ENCODE peak calls at places on chromosome 13, in four cellular contexts. F is uterus, Z is IMR-90, B is fibroblast of pulmonary artery. V is an unnamed sample.

GRCh38 chr13:85589021-85589420 is 210.2 kb downstream of the SLITRK6 start:
- DNase-seq in Z (no peak), F (no peak), B (no peak), V (no peak)

GRCh38 chr13:51154029-51154555 is 43.0 kb upstream of the C13orf42 start:
- DNase-seq in F (no peak), Z (peak; percentile 30), B (peak; percentile 60), V (peak; percentile 15)

GRCh38 chr13:113877149-113877990 is 13.5 kb upstream of the GAS6 start:
- DNase-seq in F (no peak), Z (no peak), B (no peak), V (no peak)

GRCh38 chr13:86608739-86609138 is 809.5 kb upstream of the SLITRK6 start:
- DNase-seq in Z (no peak), B (no peak), F (no peak), V (no peak)

GRCh38 chr13:90696254-90696653 is 651.2 kb upstream of the MIR17HG start:
- DNase-seq in F (no peak), Z (peak; percentile 7), B (peak; percentile 80), V (peak; percentile 45)

GRCh38 chr13:80030491-80030890 is 310.4 kb downstream of the SPRY2 start:
- DNase-seq in Z (no peak), B (peak; percentile 44), F (no peak), V (peak; percentile 17)

GRCh38 chr13:99895428-99895998 is 76.1 kb downstream of the ZIC5 start:
- DNase-seq in Z (no peak), F (no peak), B (peak; percentile 1), V (no peak)

GRCh38 chr13:67283602-67284001 is 53.5 kb upstream of the PCDH9 start:
- DNase-seq in B (peak; percentile 74), F (no peak), Z (peak; percentile 13), V (no peak)

GRCh38 chr13:38321654-38322053 is 28.0 kb upstream of the UFM1 start:
- DNase-seq in B (no peak), F (no peak), Z (no peak), V (no peak)

GRCh38 chr13:68099616-68100015 is 869.5 kb upstream of the PCDH9 start:
- DNase-seq in F (no peak), Z (peak; percentile 17), B (peak; percentile 33), V (no peak)

GRCh38 chr13:77715233-77715891 is 17.9 kb downstream of the SLAIN1 start:
- DNase-seq in B (no peak), Z (no peak), F (no peak), V (no peak)

GRCh38 chr13:21528616-21529015 is 69.5 kb upstream of the ZDHHC20 start:
- DNase-seq in B (peak; percentile 57), F (no peak), Z (peak; percentile 63), V (peak; percentile 86)

GRCh38 chr13:48603375-48603774 is 50.4 kb upstream of the CYSLTR2 start:
- DNase-seq in Z (no peak), F (no peak), B (no peak), V (no peak)

GRCh38 chr13:93116809-93117208 is 109.8 kb upstream of the GPC6 start:
- DNase-seq in Z (no peak), F (no peak), B (no peak), V (no peak)

GRCh38 chr13:40187324-40187795 is 479.1 kb downstream of the FOXO1 start:
- DNase-seq in F (no peak), Z (no peak), B (no peak), V (no peak)

GRCh38 chr13:50082426-50083283 is 67.4 kb downstream of the KCNRG start:
- DNase-seq in B (peak; percentile 70), F (peak; percentile 58), Z (peak; percentile 68), V (peak; percentile 64)

GRCh38 chr13:50080856-50081105 is 65.5 kb downstream of the KCNRG start:
- DNase-seq in F (no peak), B (peak; percentile 44), Z (peak; percentile 27), V (no peak)

GRCh38 chr13:50081106-50081898 is 66.1 kb downstream of the KCNRG start:
- DNase-seq in Z (no peak), F (peak; percentile 36), B (no peak), V (no peak)

GRCh38 chr13:50080158-50080855 is 65.1 kb downstream of the KCNRG start:
- DNase-seq in B (peak; percentile 61), Z (peak; percentile 52), F (no peak), V (peak; percentile 46)

DNA sequence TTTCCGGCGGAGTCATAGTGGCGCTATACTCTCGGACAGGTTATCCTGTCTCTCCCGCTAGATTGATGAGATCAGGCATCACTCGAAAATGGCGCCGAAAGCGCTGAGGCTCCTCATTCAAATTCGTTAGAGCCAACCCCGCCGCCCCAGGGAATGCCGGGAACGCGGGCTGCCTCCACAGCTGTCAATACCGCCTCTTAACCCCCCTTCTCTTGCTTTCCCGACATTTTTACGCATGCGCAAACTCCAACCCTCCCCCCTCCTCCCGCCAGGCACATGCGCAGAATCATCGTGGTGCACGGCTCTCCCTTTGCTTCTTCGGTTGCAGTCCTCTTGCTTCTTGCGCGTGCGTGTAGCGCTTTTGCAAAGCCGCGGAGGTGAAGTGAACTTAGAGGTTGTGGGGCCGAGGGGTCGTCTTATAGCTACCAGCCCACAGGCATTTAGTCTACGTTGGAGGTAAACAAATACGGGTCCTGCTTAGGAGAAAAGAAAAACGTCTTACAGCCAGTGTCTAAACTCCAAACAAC is 66.7 kb downstream of the KCNRG start:
- DNase-seq in Z (peak; percentile 98), B (peak; percentile 99), F (peak; percentile 98), V (peak; percentile 98)
- TF ChIP-seq CTCF in Z (no peak), B (no peak), F (no peak), V (no peak)

GRCh38 chr13:43364210-43365041 is 341.0 kb downstream of the DNAJC15 start:
- DNase-seq in F (peak; percentile 32), B (peak; percentile 88), Z (peak; percentile 70), V (peak; percentile 69)
- H3K4me3 ChIP-seq in F (peak overlapping the region; percentile 9), B (peak overlapping the region; percentile 23), Z (no peak overlapping the region), V (peak overlapping the region; percentile 11)

DNA sequence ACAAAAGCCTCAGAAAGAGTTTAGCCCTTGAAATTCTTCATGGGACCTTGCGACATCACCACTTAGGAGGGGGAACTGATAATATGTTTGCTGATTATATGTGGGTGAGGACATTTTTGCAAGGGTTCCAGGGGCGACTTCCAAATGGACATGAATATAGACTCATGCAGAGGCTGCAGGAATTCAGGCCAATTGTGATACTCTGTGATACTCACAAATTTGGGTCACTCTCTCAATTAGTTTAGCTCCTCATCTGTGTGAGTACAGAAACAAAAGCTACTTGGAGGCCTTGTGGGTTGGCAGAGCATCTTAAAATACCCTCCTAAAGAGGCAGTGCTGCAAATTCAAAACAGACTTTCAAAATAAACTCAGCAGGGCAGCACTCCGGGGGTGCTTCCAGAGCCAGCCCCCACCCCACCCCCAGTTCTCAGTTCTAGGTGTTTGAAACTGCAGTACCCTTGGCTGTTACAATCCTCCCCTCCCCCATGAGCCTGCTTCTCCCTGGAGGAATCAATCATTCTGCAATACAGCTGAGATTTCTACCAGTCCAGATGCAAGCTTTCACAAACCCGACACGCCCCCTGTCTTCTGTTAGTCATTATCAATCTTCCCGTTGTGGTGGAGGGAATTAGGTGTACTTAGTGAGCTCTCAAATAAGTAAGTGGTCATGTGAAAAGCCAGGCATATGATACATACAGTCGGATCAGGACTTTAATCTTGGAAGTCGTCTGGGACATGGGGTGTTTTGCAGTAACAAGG is 96.9 kb upstream of the MBNL2 start:
- DNase-seq in Z (peak; percentile 74), B (peak; percentile 70), F (peak; percentile 54), V (peak; percentile 75)
- TF ChIP-seq CTCF in Z (no peak), B (peak; percentile 21), F (no peak), V (no peak)

DNA sequence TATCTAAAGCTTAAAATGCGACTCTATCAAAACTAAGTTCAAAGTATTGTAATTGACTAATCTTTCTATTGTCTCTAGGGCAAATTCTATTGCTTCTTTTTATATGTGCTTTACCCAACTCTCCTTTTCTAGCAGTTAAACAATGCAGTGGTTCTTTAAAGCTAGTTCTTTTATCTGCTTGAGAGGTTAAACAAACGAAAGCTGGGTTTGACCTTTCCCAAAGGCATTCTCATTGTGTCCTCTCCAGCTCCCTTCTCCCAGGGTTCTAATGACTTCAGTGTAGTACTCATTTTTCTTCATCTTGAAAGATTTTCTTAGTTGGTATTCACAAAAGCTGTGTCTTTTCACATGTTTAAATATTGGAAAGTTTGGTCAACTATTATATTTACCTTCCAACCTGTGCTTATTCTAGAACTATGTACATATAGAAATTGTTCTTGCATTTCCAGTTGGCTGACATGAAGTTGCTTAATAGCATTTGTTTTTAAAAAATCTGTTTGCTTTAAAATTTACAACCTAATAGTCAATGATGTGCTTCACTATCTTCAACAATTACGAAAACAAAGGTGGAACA is 1.5 kb downstream of the WASF3 start:
- DNase-seq in Z (no peak), B (peak; percentile 23), F (no peak), V (no peak)
- H3K4me3 ChIP-seq in Z (peak overlapping the region; percentile 83), B (peak overlapping the region; percentile 58), F (peak overlapping the region; percentile 96), V (peak overlapping the region; percentile 65)

GRCh38 chr13:110683203-110683883 is 22.6 kb downstream of the CARS2 start:
- DNase-seq in Z (peak; percentile 15), B (peak; percentile 36), F (no peak), V (peak; percentile 32)
- TF ChIP-seq CTCF in Z (peak; percentile 23), B (peak; percentile 40), F (peak; percentile 24), V (peak; percentile 60)

GRCh38 chr13:34803756-34804155 is 138.3 kb upstream of the NBEA start:
- DNase-seq in Z (no peak), F (no peak), B (no peak), V (no peak)

GRCh38 chr13:34810996-34811395 is 131.1 kb upstream of the NBEA start:
- DNase-seq in Z (no peak), B (no peak), F (no peak), V (no peak)

GRCh38 chr13:34805347-34805746 is 136.7 kb upstream of the NBEA start:
- DNase-seq in F (no peak), B (no peak), Z (no peak), V (no peak)

DNA sequence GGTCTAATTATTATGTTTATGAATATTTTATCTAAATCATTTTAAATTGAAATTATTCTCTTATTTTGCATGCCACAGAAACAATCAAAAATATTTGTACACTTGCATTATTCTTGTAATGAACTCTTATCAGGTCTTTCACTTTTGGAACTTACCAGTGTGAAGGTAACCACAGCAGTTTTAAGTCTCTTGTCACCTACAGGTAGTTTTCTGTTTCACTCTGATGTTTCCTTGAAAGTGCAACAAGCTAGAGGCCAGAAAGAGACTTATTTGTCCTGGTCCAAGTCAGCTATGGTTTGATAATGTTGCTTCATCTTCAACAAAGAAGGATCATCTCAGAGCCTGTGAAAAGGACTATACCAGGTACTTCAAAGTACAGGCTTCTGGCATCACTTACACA is 133.4 kb upstream of the NBEA start:
- DNase-seq in B (no peak), Z (no peak), F (no peak), V (no peak)
- H3K4me3 ChIP-seq in B (no peak overlapping the region), Z (no peak overlapping the region), F (no peak overlapping the region), V (no peak overlapping the region)

DNA sequence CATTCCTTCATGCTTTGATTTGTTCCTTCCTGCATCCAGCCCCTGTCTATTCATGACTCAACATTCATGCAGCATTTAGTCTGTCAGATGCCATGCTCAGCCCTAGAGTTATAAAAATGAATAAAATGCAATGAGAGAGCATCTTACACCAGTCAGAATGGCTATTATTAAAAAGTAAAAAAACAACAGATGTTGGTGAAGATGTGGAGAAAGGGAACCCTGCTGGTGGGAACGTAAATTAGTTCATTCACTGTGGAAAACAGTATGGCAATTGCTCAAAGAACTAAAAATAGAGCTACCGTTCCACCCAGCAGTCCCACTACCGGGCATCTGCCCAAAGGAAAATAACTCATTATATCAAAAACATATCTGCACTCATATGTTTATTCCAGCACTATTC is 70.0 kb upstream of the GTF3A start:
- DNase-seq in Z (peak; percentile 77), B (peak; percentile 51), F (no peak), V (peak; percentile 69)
- TF ChIP-seq CTCF in Z (peak; percentile 47), B (peak; percentile 17), F (no peak), V (peak; percentile 41)

GRCh38 chr13:111202149-111202548 is 87.0 kb downstream of the ARHGEF7 start:
- DNase-seq in B (no peak), F (no peak), Z (no peak), V (no peak)
- H3K4me3 ChIP-seq in B (no peak overlapping the region), F (no peak overlapping the region), Z (no peak overlapping the region), V (no peak overlapping the region)

V was measured in AG10803.